ENCODE peak calls at places on chromosome 19, in eight cellular contexts. One of them, this sample, is unnamed.

GRCh38 chr19:56119585-56119978 is 1.5 kb downstream of the ZNF787 start:
- DNase-seq in SK-N-SH: peak; percentile 61
- DNase-seq in vagina: no peak
- DNase-seq in H1: no peak
- DNase-seq in upper lobe of left lung: no peak
- DNase-seq in transverse colon: peak; percentile 70
- DNase-seq in breast epithelium: no peak
- DNase-seq in HCT116: no peak
- DNase-seq in this sample: peak; percentile 85

GRCh38 chr19:15829277-15829770 is 13.9 kb upstream of the OR10H1 start:
- DNase-seq in SK-N-SH: no peak
- DNase-seq in vagina: no peak
- DNase-seq in H1: no peak
- DNase-seq in upper lobe of left lung: no peak
- DNase-seq in transverse colon: no peak
- DNase-seq in breast epithelium: no peak
- DNase-seq in HCT116: no peak
- DNase-seq in this sample: no peak

GRCh38 chr19:55526216-55527196 is 10.4 kb downstream of the SBK2 start:
- DNase-seq in SK-N-SH: peak; percentile 57
- DNase-seq in vagina: no peak
- DNase-seq in H1: no peak
- DNase-seq in upper lobe of left lung: peak; percentile 50
- DNase-seq in transverse colon: peak; percentile 80
- DNase-seq in breast epithelium: peak; percentile 38
- DNase-seq in HCT116: no peak
- DNase-seq in this sample: no peak

GRCh38 chr19:6229951-6230712 is 49.6 kb downstream of the MLLT1 start:
- DNase-seq in SK-N-SH: no peak
- DNase-seq in vagina: no peak
- DNase-seq in H1: no peak
- DNase-seq in upper lobe of left lung: no peak
- DNase-seq in transverse colon: no peak
- DNase-seq in breast epithelium: no peak
- DNase-seq in HCT116: peak; percentile 4
- DNase-seq in this sample: peak; percentile 65

GRCh38 chr19:48170817-48171347 is 402 bp downstream of the ZSWIM9 start:
- DNase-seq in SK-N-SH: peak; percentile 64
- DNase-seq in vagina: no peak
- DNase-seq in H1: no peak
- DNase-seq in upper lobe of left lung: no peak
- DNase-seq in transverse colon: no peak
- DNase-seq in breast epithelium: no peak
- DNase-seq in HCT116: no peak
- DNase-seq in this sample: peak; percentile 81

GRCh38 chr19:31459430-31459829 is 110.2 kb upstream of the TSHZ3 start:
- DNase-seq in SK-N-SH: no peak
- DNase-seq in vagina: no peak
- DNase-seq in H1: no peak
- DNase-seq in upper lobe of left lung: no peak
- DNase-seq in transverse colon: no peak
- DNase-seq in breast epithelium: no peak
- DNase-seq in HCT116: no peak
- DNase-seq in this sample: no peak

GRCh38 chr19:47228168-47228936 is 2.6 kb downstream of the BBC3 start:
- DNase-seq in SK-N-SH: peak; percentile 66
- DNase-seq in vagina: no peak
- DNase-seq in H1: no peak
- DNase-seq in upper lobe of left lung: peak; percentile 71
- DNase-seq in transverse colon: peak; percentile 74
- DNase-seq in breast epithelium: peak; percentile 80
- DNase-seq in HCT116: no peak
- DNase-seq in this sample: peak; percentile 88

GRCh38 chr19:53085496-53085895 is 17.7 kb downstream of the ZNF160 start:
- DNase-seq in SK-N-SH: no peak
- DNase-seq in vagina: no peak
- DNase-seq in H1: no peak
- DNase-seq in upper lobe of left lung: no peak
- DNase-seq in transverse colon: no peak
- DNase-seq in breast epithelium: no peak
- DNase-seq in HCT116: no peak
- DNase-seq in this sample: no peak

GRCh38 chr19:9885077-9885552 is 50.0 kb downstream of the PIN1 start:
- DNase-seq in SK-N-SH: peak; percentile 32
- DNase-seq in vagina: no peak
- DNase-seq in H1: no peak
- DNase-seq in upper lobe of left lung: no peak
- DNase-seq in transverse colon: no peak
- DNase-seq in breast epithelium: no peak
- DNase-seq in HCT116: no peak
- DNase-seq in this sample: no peak

GRCh38 chr19:56880592-56881190 is 40.2 kb upstream of the PEG3 start:
- DNase-seq in SK-N-SH: no peak
- DNase-seq in vagina: no peak
- DNase-seq in H1: no peak
- DNase-seq in upper lobe of left lung: no peak
- DNase-seq in transverse colon: no peak
- DNase-seq in breast epithelium: no peak
- DNase-seq in HCT116: no peak
- DNase-seq in this sample: no peak

GRCh38 chr19:4378886-4379285 is 21.5 kb downstream of the SH3GL1 start:
- DNase-seq in SK-N-SH: no peak
- DNase-seq in vagina: no peak
- DNase-seq in H1: no peak
- DNase-seq in upper lobe of left lung: no peak
- DNase-seq in transverse colon: no peak
- DNase-seq in breast epithelium: no peak
- DNase-seq in HCT116: no peak
- DNase-seq in this sample: no peak

GRCh38 chr19:4376991-4377781 is 23.2 kb downstream of the SH3GL1 start:
- DNase-seq in SK-N-SH: no peak
- DNase-seq in vagina: no peak
- DNase-seq in H1: no peak
- DNase-seq in upper lobe of left lung: no peak
- DNase-seq in transverse colon: no peak
- DNase-seq in breast epithelium: peak; percentile 75
- DNase-seq in HCT116: no peak
- DNase-seq in this sample: no peak

GRCh38 chr19:4376245-4376990 is 23.9 kb downstream of the SH3GL1 start:
- DNase-seq in SK-N-SH: no peak
- DNase-seq in vagina: no peak
- DNase-seq in H1: no peak
- DNase-seq in upper lobe of left lung: no peak
- DNase-seq in transverse colon: no peak
- DNase-seq in breast epithelium: no peak
- DNase-seq in HCT116: no peak
- DNase-seq in this sample: no peak

GRCh38 chr19:4380254-4380727 is 20.1 kb downstream of the SH3GL1 start:
- DNase-seq in SK-N-SH: peak; percentile 29
- DNase-seq in vagina: no peak
- DNase-seq in H1: no peak
- DNase-seq in upper lobe of left lung: peak; percentile 61
- DNase-seq in transverse colon: no peak
- DNase-seq in breast epithelium: no peak
- DNase-seq in HCT116: no peak
- DNase-seq in this sample: peak; percentile 96

DNA sequence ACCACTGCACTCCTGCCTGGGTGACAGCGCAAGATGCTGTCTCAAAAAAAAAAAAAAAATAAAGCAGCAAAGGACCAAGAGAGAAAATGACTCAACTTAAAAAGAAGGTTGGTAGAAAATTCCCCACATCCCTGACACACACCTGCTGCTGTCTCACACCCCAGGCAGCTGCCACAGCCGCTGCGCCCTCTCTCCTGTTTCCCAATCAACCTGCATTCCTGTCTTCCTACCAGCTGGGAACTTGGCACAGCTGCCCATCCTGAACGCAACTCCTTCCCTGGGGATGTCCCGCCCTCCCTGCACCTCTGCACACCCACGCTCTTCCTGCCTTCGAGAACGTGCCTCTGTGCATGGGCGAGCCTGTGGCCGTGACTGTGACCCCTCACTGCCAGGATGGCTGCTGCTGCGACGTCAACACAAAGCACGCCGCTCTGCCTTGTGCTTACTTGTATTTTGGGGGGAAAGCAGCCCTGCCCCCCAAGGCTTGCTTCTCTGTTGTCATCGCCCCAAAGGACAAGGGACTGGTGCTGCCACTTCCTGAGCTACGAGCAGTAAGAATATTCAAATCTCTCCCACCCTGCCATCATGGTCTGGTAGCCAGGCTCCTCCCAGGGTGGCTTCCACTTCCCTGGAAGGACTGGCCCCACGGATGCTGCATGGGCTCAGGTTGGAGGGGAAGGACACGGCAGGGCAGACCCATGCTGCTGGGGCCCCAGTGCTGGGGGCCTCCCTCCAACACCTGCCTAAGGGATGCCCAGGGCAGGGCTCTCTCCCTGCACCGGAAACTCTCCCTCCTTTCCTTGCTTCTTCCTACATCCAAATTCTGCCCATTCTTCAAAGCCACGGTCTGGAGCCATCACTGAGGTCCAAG is 20.7 kb downstream of the SH3GL1 start:
- DNase-seq in SK-N-SH: peak; percentile 18
- DNase-seq in vagina: no peak
- DNase-seq in H1: no peak
- DNase-seq in upper lobe of left lung: peak; percentile 86
- DNase-seq in transverse colon: no peak
- DNase-seq in breast epithelium: peak; percentile 91
- DNase-seq in HCT116: no peak
- DNase-seq in this sample: peak; percentile 87
- TF ChIP-seq POLR2AphosphoS5 in SK-N-SH: no peak
- TF ChIP-seq POLR2AphosphoS5 in vagina: peak; percentile 36
- TF ChIP-seq POLR2AphosphoS5 in H1: no peak
- TF ChIP-seq POLR2AphosphoS5 in upper lobe of left lung: peak; percentile 80
- TF ChIP-seq POLR2AphosphoS5 in transverse colon: no peak
- TF ChIP-seq POLR2AphosphoS5 in breast epithelium: peak; percentile 72
- TF ChIP-seq POLR2AphosphoS5 in HCT116: no peak
- TF ChIP-seq POLR2AphosphoS5 in this sample: peak; percentile 83

DNA sequence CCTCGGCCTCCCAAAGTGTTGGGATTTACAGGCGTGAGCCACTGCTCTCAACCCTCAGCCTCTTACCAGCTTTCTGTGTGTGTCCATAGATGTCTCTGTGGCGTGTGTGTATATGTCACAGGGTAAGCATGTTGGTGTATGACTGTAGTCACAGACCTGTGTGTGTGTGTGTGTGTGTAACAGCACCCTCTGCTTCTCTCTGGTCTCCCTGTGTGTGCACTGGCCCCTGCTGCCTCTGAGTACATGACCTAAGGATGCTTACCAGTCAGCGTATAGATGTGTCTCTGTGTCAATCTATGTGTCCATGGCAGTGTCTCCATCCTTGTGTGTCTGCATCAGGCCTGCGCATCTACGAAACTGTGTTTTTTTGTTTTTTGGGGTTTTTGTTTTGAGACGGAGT is 5.6 kb downstream of the AXL start:
- DNase-seq in SK-N-SH: no peak
- DNase-seq in vagina: no peak
- DNase-seq in H1: no peak
- DNase-seq in upper lobe of left lung: no peak
- DNase-seq in transverse colon: no peak
- DNase-seq in breast epithelium: no peak
- DNase-seq in HCT116: no peak
- DNase-seq in this sample: no peak
- H3K27ac ChIP-seq in SK-N-SH: peak overlapping the region; percentile 96
- H3K27ac ChIP-seq in vagina: peak overlapping the region; percentile 77
- H3K27ac ChIP-seq in H1: no peak overlapping the region
- H3K27ac ChIP-seq in upper lobe of left lung: no peak overlapping the region
- H3K27ac ChIP-seq in transverse colon: peak overlapping the region; percentile 92
- H3K27ac ChIP-seq in breast epithelium: peak overlapping the region; percentile 83
- H3K27ac ChIP-seq in HCT116: peak overlapping the region; percentile 98
- H3K27ac ChIP-seq in this sample: no peak overlapping the region

DNA sequence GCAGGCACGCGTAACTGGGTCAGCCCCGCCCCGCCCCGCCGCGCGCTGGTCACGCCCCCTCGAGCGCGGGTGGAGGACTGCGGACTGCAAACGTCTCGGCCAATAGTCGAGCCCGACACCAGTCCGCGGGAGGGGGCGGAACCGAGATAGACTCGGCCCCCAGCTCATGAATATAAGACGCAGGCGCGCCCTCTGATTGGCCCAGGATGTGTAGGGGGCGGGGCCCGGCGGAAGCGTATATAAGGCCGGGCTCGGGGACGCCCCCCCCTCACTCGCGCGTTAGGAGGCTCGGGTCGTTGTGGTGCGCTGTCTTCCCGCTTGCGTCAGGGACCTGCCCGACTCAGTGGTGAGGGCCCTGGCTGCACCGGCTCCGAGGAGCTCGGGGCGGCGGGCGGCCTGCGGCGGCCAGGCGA is at the start of gene CIRBP:
- DNase-seq in SK-N-SH: peak; percentile 97
- DNase-seq in vagina: no peak
- DNase-seq in H1: peak; percentile 94
- DNase-seq in upper lobe of left lung: peak; percentile 100
- DNase-seq in transverse colon: peak; percentile 100
- DNase-seq in breast epithelium: peak; percentile 100
- DNase-seq in HCT116: peak; percentile 97
- DNase-seq in this sample: peak; percentile 100
- H3K4me1 ChIP-seq in SK-N-SH: peaks cover 47% of the 10 kb centered on the region
- H3K4me1 ChIP-seq in vagina: peaks cover 84% of the 10 kb centered on the region
- H3K4me1 ChIP-seq in H1: peaks cover 41% of the 10 kb centered on the region
- H3K4me1 ChIP-seq in upper lobe of left lung: peaks cover 92% of the 10 kb centered on the region
- H3K4me1 ChIP-seq in transverse colon: peaks cover 65% of the 10 kb centered on the region
- H3K4me1 ChIP-seq in breast epithelium: peaks cover 65% of the 10 kb centered on the region
- H3K4me1 ChIP-seq in HCT116: peaks cover 81% of the 10 kb centered on the region
- H3K4me1 ChIP-seq in this sample: peaks cover 95% of the 10 kb centered on the region

DNA sequence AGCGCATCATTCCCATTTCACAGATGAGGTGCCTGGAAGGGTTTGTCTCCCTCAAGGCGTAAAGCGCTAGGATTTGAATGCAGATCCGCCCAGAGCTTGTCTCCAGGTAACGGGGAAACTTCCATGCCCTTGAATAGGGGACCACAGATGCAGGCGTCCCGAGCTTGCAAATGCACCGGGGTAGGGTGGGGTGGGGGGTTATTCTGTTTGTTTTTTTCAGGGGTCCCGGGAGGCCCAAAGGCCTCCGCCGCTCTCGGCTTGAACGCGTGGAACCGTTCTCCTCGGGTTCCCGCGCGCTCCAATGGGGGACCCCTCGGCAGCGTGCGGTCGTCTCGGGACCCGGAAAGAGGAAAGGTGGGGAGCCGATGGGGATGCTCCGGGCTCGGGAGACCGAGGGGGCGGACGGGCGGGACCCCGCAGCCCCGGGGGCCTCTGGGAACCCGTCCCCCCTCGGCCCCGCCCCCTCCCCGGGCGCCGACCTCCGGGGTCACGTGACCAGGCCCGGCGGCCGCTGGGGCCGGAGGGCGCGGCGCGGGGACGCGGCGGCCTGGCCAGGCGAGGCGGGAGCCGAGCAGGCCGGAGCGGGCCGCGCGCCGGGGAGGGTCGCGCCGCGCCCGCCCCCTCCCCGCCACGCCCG is at the start of gene PKN1:
- DNase-seq in SK-N-SH: peak; percentile 95
- DNase-seq in vagina: no peak
- DNase-seq in H1: no peak
- DNase-seq in upper lobe of left lung: peak; percentile 58
- DNase-seq in transverse colon: peak; percentile 59
- DNase-seq in breast epithelium: no peak
- DNase-seq in HCT116: no peak
- DNase-seq in this sample: peak; percentile 89
- TF ChIP-seq POLR2AphosphoS5 in SK-N-SH: peak; percentile 77
- TF ChIP-seq POLR2AphosphoS5 in vagina: no peak
- TF ChIP-seq POLR2AphosphoS5 in H1: no peak
- TF ChIP-seq POLR2AphosphoS5 in upper lobe of left lung: no peak
- TF ChIP-seq POLR2AphosphoS5 in transverse colon: no peak
- TF ChIP-seq POLR2AphosphoS5 in breast epithelium: no peak
- TF ChIP-seq POLR2AphosphoS5 in HCT116: peak; percentile 18
- TF ChIP-seq POLR2AphosphoS5 in this sample: peak; percentile 58

GRCh38 chr19:50326101-50326664 is 3.0 kb downstream of the KCNC3 start:
- DNase-seq in SK-N-SH: no peak
- DNase-seq in vagina: no peak
- DNase-seq in H1: no peak
- DNase-seq in upper lobe of left lung: no peak
- DNase-seq in transverse colon: no peak
- DNase-seq in breast epithelium: no peak
- DNase-seq in HCT116: no peak
- DNase-seq in this sample: peak; percentile 69
- H3K27ac ChIP-seq in SK-N-SH: no peak overlapping the region
- H3K27ac ChIP-seq in vagina: no peak overlapping the region
- H3K27ac ChIP-seq in H1: no peak overlapping the region
- H3K27ac ChIP-seq in upper lobe of left lung: no peak overlapping the region
- H3K27ac ChIP-seq in transverse colon: no peak overlapping the region
- H3K27ac ChIP-seq in breast epithelium: no peak overlapping the region
- H3K27ac ChIP-seq in HCT116: no peak overlapping the region
- H3K27ac ChIP-seq in this sample: no peak overlapping the region

This sample was measured in spleen.